ENCODE peak calls at places on chromosomes 16 and 17, in five cellular contexts. One of them, this sample, is unnamed.

GRCh38 chr16:77860944-77861343 is 72.6 kb downstream of the VAT1L start:
- DNase-seq in WERI-Rb-1: no peak
- DNase-seq in fibroblast of lung: no peak
- DNase-seq in effector memory CD4-positive, alpha-beta T cell: no peak
- DNase-seq in upper lobe of right lung: no peak
- DNase-seq in this sample: no peak

GRCh38 chr17:47184671-47185070 is 4.4 kb downstream of the CDC27 start:
- DNase-seq in WERI-Rb-1: no peak
- DNase-seq in fibroblast of lung: peak; percentile 15
- DNase-seq in upper lobe of right lung: no peak
- DNase-seq in effector memory CD4-positive, alpha-beta T cell: no peak
- DNase-seq in this sample: no peak

GRCh38 chr16:68737730-68738590 is 868 bp downstream of the CDH1 start:
- DNase-seq in WERI-Rb-1: no peak
- DNase-seq in fibroblast of lung: no peak
- DNase-seq in upper lobe of right lung: peak; percentile 88
- DNase-seq in effector memory CD4-positive, alpha-beta T cell: no peak
- DNase-seq in this sample: no peak

GRCh38 chr17:79597040-79597439 is 13.8 kb downstream of the RBFOX3 start:
- DNase-seq in fibroblast of lung: no peak
- DNase-seq in WERI-Rb-1: no peak
- DNase-seq in upper lobe of right lung: no peak
- DNase-seq in effector memory CD4-positive, alpha-beta T cell: no peak
- DNase-seq in this sample: no peak

GRCh38 chr17:38560503-38561318 is 45.0 kb downstream of the SRCIN1 start:
- DNase-seq in effector memory CD4-positive, alpha-beta T cell: no peak
- DNase-seq in upper lobe of right lung: no peak
- DNase-seq in fibroblast of lung: peak; percentile 52
- DNase-seq in WERI-Rb-1: no peak
- DNase-seq in this sample: peak; percentile 29

GRCh38 chr17:230371-230770 is 48.9 kb upstream of the DOC2B start:
- DNase-seq in WERI-Rb-1: no peak
- DNase-seq in upper lobe of right lung: peak; percentile 34
- DNase-seq in effector memory CD4-positive, alpha-beta T cell: no peak
- DNase-seq in fibroblast of lung: no peak
- DNase-seq in this sample: no peak

GRCh38 chr16:4266372-4266771 is 6.5 kb downstream of the TFAP4 start:
- DNase-seq in upper lobe of right lung: no peak
- DNase-seq in effector memory CD4-positive, alpha-beta T cell: no peak
- DNase-seq in WERI-Rb-1: no peak
- DNase-seq in fibroblast of lung: peak; percentile 23
- DNase-seq in this sample: no peak

GRCh38 chr17:75842963-75843576 is 1.1 kb downstream of the UNC13D start:
- DNase-seq in effector memory CD4-positive, alpha-beta T cell: no peak
- DNase-seq in fibroblast of lung: no peak
- DNase-seq in upper lobe of right lung: peak; percentile 67
- DNase-seq in WERI-Rb-1: no peak
- DNase-seq in this sample: no peak

GRCh38 chr17:41532947-41533570 is 5.0 kb upstream of the KRT19 start:
- DNase-seq in WERI-Rb-1: no peak
- DNase-seq in effector memory CD4-positive, alpha-beta T cell: no peak
- DNase-seq in fibroblast of lung: no peak
- DNase-seq in upper lobe of right lung: peak; percentile 81
- DNase-seq in this sample: no peak

GRCh38 chr16:15690296-15690695 is 40.3 kb downstream of the NDE1 start:
- DNase-seq in WERI-Rb-1: no peak
- DNase-seq in effector memory CD4-positive, alpha-beta T cell: no peak
- DNase-seq in upper lobe of right lung: no peak
- DNase-seq in fibroblast of lung: no peak
- DNase-seq in this sample: no peak

GRCh38 chr16:66107661-66108060 is 258.8 kb upstream of the CDH5 start:
- DNase-seq in WERI-Rb-1: no peak
- DNase-seq in fibroblast of lung: peak; percentile 54
- DNase-seq in effector memory CD4-positive, alpha-beta T cell: no peak
- DNase-seq in upper lobe of right lung: no peak
- DNase-seq in this sample: no peak

GRCh38 chr17:8574687-8575086 is 55.8 kb downstream of the MYH10 start:
- DNase-seq in WERI-Rb-1: no peak
- DNase-seq in upper lobe of right lung: no peak
- DNase-seq in effector memory CD4-positive, alpha-beta T cell: no peak
- DNase-seq in fibroblast of lung: peak; percentile 28
- DNase-seq in this sample: no peak

GRCh38 chr16:27378871-27379580 is 22.9 kb upstream of the IL21R start:
- DNase-seq in effector memory CD4-positive, alpha-beta T cell: no peak
- DNase-seq in fibroblast of lung: peak; percentile 21
- DNase-seq in upper lobe of right lung: no peak
- DNase-seq in WERI-Rb-1: no peak
- DNase-seq in this sample: no peak

GRCh38 chr16:67641779-67642708 is 2.9 kb upstream of the CARMIL2 start:
- DNase-seq in upper lobe of right lung: peak; percentile 81
- DNase-seq in fibroblast of lung: peak; percentile 40
- DNase-seq in effector memory CD4-positive, alpha-beta T cell: no peak
- DNase-seq in WERI-Rb-1: no peak
- DNase-seq in this sample: no peak

GRCh38 chr17:28947639-28948038 is 3.7 kb downstream of the PHF12 start:
- DNase-seq in upper lobe of right lung: no peak
- DNase-seq in WERI-Rb-1: no peak
- DNase-seq in effector memory CD4-positive, alpha-beta T cell: no peak
- DNase-seq in fibroblast of lung: no peak
- DNase-seq in this sample: no peak

GRCh38 chr17:42679492-42680330 is 1.9 kb downstream of the CCR10 start:
- DNase-seq in effector memory CD4-positive, alpha-beta T cell: peak; percentile 50
- DNase-seq in upper lobe of right lung: peak; percentile 90
- DNase-seq in WERI-Rb-1: peak; percentile 42
- DNase-seq in fibroblast of lung: peak; percentile 77
- DNase-seq in this sample: peak; percentile 75

GRCh38 chr16:71846443-71846842 is 667 bp downstream of the ATXN1L start:
- DNase-seq in WERI-Rb-1: no peak
- DNase-seq in fibroblast of lung: peak; percentile 20
- DNase-seq in effector memory CD4-positive, alpha-beta T cell: no peak
- DNase-seq in upper lobe of right lung: no peak
- DNase-seq in this sample: peak; percentile 8

GRCh38 chr16:46607529-46607928 is 13.7 kb downstream of the SHCBP1 start:
- DNase-seq in WERI-Rb-1: no peak
- DNase-seq in upper lobe of right lung: no peak
- DNase-seq in effector memory CD4-positive, alpha-beta T cell: no peak
- DNase-seq in fibroblast of lung: peak; percentile 88
- DNase-seq in this sample: peak; percentile 22

GRCh38 chr17:51355314-51356083 is 95.2 kb downstream of the UTP18 start:
- DNase-seq in WERI-Rb-1: no peak
- DNase-seq in effector memory CD4-positive, alpha-beta T cell: no peak
- DNase-seq in upper lobe of right lung: no peak
- DNase-seq in fibroblast of lung: no peak
- DNase-seq in this sample: no peak

GRCh38 chr16:8885674-8886592 is 3.8 kb downstream of the LITAFD start:
- DNase-seq in fibroblast of lung: peak; percentile 37
- DNase-seq in effector memory CD4-positive, alpha-beta T cell: no peak
- DNase-seq in WERI-Rb-1: peak; percentile 51
- DNase-seq in upper lobe of right lung: peak; percentile 64
- DNase-seq in this sample: no peak

GRCh38 chr17:29504711-29505110 is 62.1 kb downstream of the ABHD15 start:
- DNase-seq in WERI-Rb-1: no peak
- DNase-seq in fibroblast of lung: peak; percentile 46
- DNase-seq in effector memory CD4-positive, alpha-beta T cell: no peak
- DNase-seq in upper lobe of right lung: no peak
- DNase-seq in this sample: no peak

GRCh38 chr16:14278749-14279148 is 207.6 kb downstream of the MRTFB start:
- DNase-seq in WERI-Rb-1: no peak
- DNase-seq in effector memory CD4-positive, alpha-beta T cell: no peak
- DNase-seq in fibroblast of lung: no peak
- DNase-seq in upper lobe of right lung: no peak
- DNase-seq in this sample: no peak

GRCh38 chr17:17205368-17206148 is 575 bp downstream of the PLD6 start:
- DNase-seq in upper lobe of right lung: peak; percentile 85
- DNase-seq in effector memory CD4-positive, alpha-beta T cell: peak; percentile 31
- DNase-seq in WERI-Rb-1: peak; percentile 51
- DNase-seq in fibroblast of lung: peak; percentile 33
- DNase-seq in this sample: peak; percentile 52

GRCh38 chr17:30950669-30951399 is 20.0 kb upstream of the RNF135 start:
- DNase-seq in upper lobe of right lung: peak; percentile 72
- DNase-seq in WERI-Rb-1: no peak
- DNase-seq in effector memory CD4-positive, alpha-beta T cell: no peak
- DNase-seq in fibroblast of lung: peak; percentile 93
- DNase-seq in this sample: no peak

GRCh38 chr17:74733365-74734122 is 3.5 kb upstream of the RAB37 start:
- DNase-seq in effector memory CD4-positive, alpha-beta T cell: no peak
- DNase-seq in fibroblast of lung: no peak
- DNase-seq in upper lobe of right lung: no peak
- DNase-seq in WERI-Rb-1: no peak
- DNase-seq in this sample: no peak

GRCh38 chr17:17180141-17180603 is 26.0 kb downstream of the PLD6 start:
- DNase-seq in effector memory CD4-positive, alpha-beta T cell: no peak
- DNase-seq in fibroblast of lung: no peak
- DNase-seq in WERI-Rb-1: no peak
- DNase-seq in upper lobe of right lung: no peak
- DNase-seq in this sample: peak; percentile 28

GRCh38 chr16:80525420-80525819 is 15.4 kb upstream of the DYNLRB2 start:
- DNase-seq in WERI-Rb-1: no peak
- DNase-seq in effector memory CD4-positive, alpha-beta T cell: no peak
- DNase-seq in fibroblast of lung: no peak
- DNase-seq in upper lobe of right lung: no peak
- DNase-seq in this sample: no peak

GRCh38 chr17:77488531-77489238 is 347.9 kb downstream of the SEC14L1 start:
- DNase-seq in effector memory CD4-positive, alpha-beta T cell: no peak
- DNase-seq in fibroblast of lung: no peak
- DNase-seq in WERI-Rb-1: no peak
- DNase-seq in upper lobe of right lung: no peak
- DNase-seq in this sample: no peak

GRCh38 chr17:7716901-7717755 is at the start of gene DNAH2:
- DNase-seq in fibroblast of lung: peak; percentile 91
- DNase-seq in effector memory CD4-positive, alpha-beta T cell: no peak
- DNase-seq in upper lobe of right lung: peak; percentile 87
- DNase-seq in WERI-Rb-1: peak; percentile 96
- DNase-seq in this sample: peak; percentile 31

GRCh38 chr17:80409626-80410025 is 5.3 kb upstream of the ENDOV start:
- DNase-seq in upper lobe of right lung: no peak
- DNase-seq in fibroblast of lung: no peak
- DNase-seq in effector memory CD4-positive, alpha-beta T cell: no peak
- DNase-seq in WERI-Rb-1: no peak
- DNase-seq in this sample: no peak

GRCh38 chr16:51641191-51641765 is 490.2 kb upstream of the SALL1 start:
- DNase-seq in WERI-Rb-1: no peak
- DNase-seq in upper lobe of right lung: no peak
- DNase-seq in effector memory CD4-positive, alpha-beta T cell: no peak
- DNase-seq in fibroblast of lung: no peak
- DNase-seq in this sample: no peak

DNA sequence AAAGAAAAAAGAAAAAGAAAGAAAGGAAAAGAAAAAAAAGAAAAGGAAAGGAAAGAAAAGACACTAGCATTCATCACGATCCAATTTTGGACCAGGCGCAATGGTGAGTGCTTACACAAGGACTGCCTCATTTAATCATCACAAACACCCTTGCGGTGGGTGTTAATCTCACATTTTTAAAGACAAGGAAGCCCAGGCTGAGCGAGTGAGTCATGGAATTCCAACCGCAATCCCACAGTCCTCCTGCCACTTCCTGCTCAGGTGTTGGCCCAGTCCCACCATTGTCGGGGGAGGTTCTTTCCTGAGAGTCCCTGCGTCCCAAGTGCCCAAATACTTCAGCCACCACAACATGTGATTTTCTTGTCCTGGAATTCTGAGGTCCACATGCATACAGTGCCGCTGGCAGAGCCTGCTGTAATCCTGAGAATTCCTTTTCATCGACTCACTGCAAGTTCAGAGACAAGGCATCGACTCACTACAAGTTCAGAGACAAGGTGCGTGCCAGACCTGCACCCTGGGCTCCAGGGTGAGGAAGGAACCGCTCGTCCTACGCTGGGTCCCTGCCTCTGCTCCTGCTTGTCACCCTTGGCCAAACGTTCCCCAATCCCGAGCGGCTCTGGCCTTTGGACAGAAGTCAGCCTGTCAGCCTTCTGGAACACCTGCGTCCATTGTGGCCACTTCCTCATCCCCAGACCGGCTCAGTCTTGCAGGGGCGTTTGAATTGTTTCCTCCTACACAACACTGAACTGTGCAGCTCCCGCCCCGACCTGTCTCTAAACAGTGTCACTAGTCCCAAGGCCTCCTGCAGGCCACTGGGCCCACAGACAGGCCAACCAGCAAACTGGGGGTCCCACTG is 5.8 kb downstream of the ZG16B start:
- DNase-seq in effector memory CD4-positive, alpha-beta T cell: no peak
- DNase-seq in fibroblast of lung: peak; percentile 70
- DNase-seq in WERI-Rb-1: no peak
- DNase-seq in upper lobe of right lung: peak; percentile 78
- DNase-seq in this sample: no peak
- H3K27ac ChIP-seq in effector memory CD4-positive, alpha-beta T cell: no peak overlapping the region
- H3K27ac ChIP-seq in fibroblast of lung: no peak overlapping the region
- H3K27ac ChIP-seq in WERI-Rb-1: no peak overlapping the region
- H3K27ac ChIP-seq in upper lobe of right lung: peak overlapping the region; percentile 45
- H3K27ac ChIP-seq in this sample: no peak overlapping the region

DNA sequence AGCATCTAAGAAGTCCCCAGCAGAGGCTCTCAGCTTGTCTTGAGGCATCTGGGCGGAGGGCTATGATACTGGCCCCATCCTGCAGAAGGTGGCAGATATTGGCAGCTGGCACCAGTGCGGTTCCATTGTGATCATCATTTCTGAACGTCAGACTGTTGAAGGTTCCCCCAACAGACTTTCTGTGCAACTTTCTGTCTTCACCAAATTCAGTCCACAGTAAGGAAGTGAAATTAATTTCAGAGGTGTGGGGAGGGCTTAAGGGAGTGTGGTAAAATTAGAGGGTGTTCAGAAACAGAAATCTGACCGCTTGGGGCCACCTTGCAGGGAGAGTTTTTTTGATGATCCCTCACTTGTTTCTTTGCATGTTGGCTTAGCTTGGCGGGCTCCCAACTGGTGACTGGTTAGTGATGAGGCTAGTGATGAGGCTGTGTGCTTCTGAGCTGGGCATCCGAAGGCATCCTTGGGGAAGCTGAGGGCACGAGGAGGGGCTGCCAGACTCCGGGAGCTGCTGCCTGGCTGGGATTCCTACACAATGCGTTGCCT is at the start of gene CIITA:
- DNase-seq in WERI-Rb-1: no peak
- DNase-seq in effector memory CD4-positive, alpha-beta T cell: no peak
- DNase-seq in upper lobe of right lung: peak; percentile 87
- DNase-seq in fibroblast of lung: peak; percentile 65
- DNase-seq in this sample: peak; percentile 20
- H3K27me3 ChIP-seq in WERI-Rb-1: peaks cover 6% of the 10 kb centered on the region
- H3K27me3 ChIP-seq in effector memory CD4-positive, alpha-beta T cell: peaks cover 4% of the 10 kb centered on the region
- H3K27me3 ChIP-seq in upper lobe of right lung: no peaks in the 10 kb centered on the region
- H3K27me3 ChIP-seq in fibroblast of lung: no peaks in the 10 kb centered on the region
- H3K27me3 ChIP-seq in this sample: peaks cover 4% of the 10 kb centered on the region

DNA sequence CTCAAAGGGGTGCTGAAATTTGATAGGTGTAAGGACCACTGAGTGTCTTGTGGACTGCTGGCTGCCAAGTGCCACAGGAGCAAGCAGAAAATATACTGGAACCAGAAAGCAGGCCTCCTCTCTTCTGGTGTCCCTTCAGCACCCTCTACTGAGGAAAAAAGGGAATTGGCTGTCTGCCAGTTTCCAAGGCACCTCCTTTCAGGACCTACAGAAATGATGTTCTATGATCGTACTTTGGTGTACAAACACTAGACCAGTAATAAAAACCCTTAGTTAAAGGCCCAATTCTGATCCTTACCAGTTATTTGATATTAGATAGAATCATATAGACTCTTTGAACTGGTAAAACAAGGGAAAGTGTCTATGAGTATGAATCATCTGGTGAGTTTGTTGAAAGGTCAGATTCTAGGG is 35.8 kb upstream of the BCAS3 start:
- DNase-seq in effector memory CD4-positive, alpha-beta T cell: no peak
- DNase-seq in WERI-Rb-1: peak; percentile 82
- DNase-seq in upper lobe of right lung: no peak
- DNase-seq in fibroblast of lung: peak; percentile 90
- DNase-seq in this sample: peak; percentile 63
- H3K27ac ChIP-seq in effector memory CD4-positive, alpha-beta T cell: no peak overlapping the region
- H3K27ac ChIP-seq in WERI-Rb-1: no peak overlapping the region
- H3K27ac ChIP-seq in upper lobe of right lung: no peak overlapping the region
- H3K27ac ChIP-seq in fibroblast of lung: no peak overlapping the region
- H3K27ac ChIP-seq in this sample: no peak overlapping the region

GRCh38 chr16:78967948-78968347 is 632.6 kb downstream of the MAF start:
- DNase-seq in effector memory CD4-positive, alpha-beta T cell: no peak
- DNase-seq in fibroblast of lung: no peak
- DNase-seq in WERI-Rb-1: no peak
- DNase-seq in upper lobe of right lung: no peak
- DNase-seq in this sample: no peak
- H3K27me3 ChIP-seq in effector memory CD4-positive, alpha-beta T cell: no peaks in the 10 kb centered on the region
- H3K27me3 ChIP-seq in fibroblast of lung: no peaks in the 10 kb centered on the region
- H3K27me3 ChIP-seq in WERI-Rb-1: no peaks in the 10 kb centered on the region
- H3K27me3 ChIP-seq in upper lobe of right lung: no peaks in the 10 kb centered on the region
- H3K27me3 ChIP-seq in this sample: no peaks in the 10 kb centered on the region

This sample was measured in naive thymus-derived CD4-positive, alpha-beta T cell.